ENCODE peak calls at places on chromosomes 6 and 20, in ten cellular contexts. P is activated B cell treated with CpG ODN at 0.5 μM for 24 hours; N is AG04449; Z is bronchial epithelial cell; E is fibroblast of the aortic adventitia; F is germinal center; B is NCI-H1092; L is HCT116; I is NCI-H524 treated with DMSO at 0.1 percent for 48 hours; S is activated effector memory CD4-positive, alpha-beta T cell treated with Interleukin-2 at 50 U/mL for 16 hours. D is an unnamed sample.

GRCh38 chr20:57209413-57209812 is 57.0 kb downstream of the BMP7 start:
- DNase-seq in S (no peak), B (no peak), E (no peak), Z (no peak), N (no peak), F (no peak), P (no peak), L (no peak), I (no peak), D (no peak)

GRCh38 chr20:59159091-59159821 is 4.4 kb upstream of the ZNF831 start:
- DNase-seq in F (no peak), N (no peak), E (no peak), P (no peak), I (no peak), S (peak), Z (no peak), B (no peak), L (no peak), D (no peak)

GRCh38 chr6:107046316-107046715 is 18.3 kb downstream of the MTRES1 start:
- DNase-seq in Z (no peak), N (no peak), S (no peak), P (no peak), I (no peak), L (no peak), E (no peak), F (no peak), B (peak), D (no peak)

GRCh38 chr6:88422831-88423230 is 256.7 kb upstream of the CNR1 start:
- DNase-seq in I (no peak), N (no peak), S (no peak), E (no peak), L (no peak), B (no peak), Z (no peak), F (no peak), P (no peak), D (no peak)

GRCh38 chr6:43088654-43089056 is 12.5 kb downstream of the PTK7 start:
- DNase-seq in I (no peak), E (no peak), Z (peak), F (no peak), N (no peak), L (no peak), P (no peak), B (no peak), S (no peak), D (no peak)

GRCh38 chr6:48086187-48086586 is 24.8 kb downstream of the PTCHD4 start:
- DNase-seq in F (no peak), N (no peak), E (no peak), B (no peak), S (no peak), Z (no peak), I (no peak), L (no peak), P (no peak), D (no peak)

GRCh38 chr6:27541212-27541931 is 68.5 kb upstream of the ZNF184 start:
- DNase-seq in L (peak), N (no peak), I (no peak), P (no peak), S (no peak), E (no peak), F (no peak), Z (peak), B (no peak), D (no peak)

GRCh38 chr6:137917518-137917917 is 50.5 kb downstream of the TNFAIP3 start:
- DNase-seq in Z (no peak), B (no peak), E (no peak), L (no peak), S (no peak), F (no peak), I (no peak), P (no peak), N (no peak), D (no peak)

GRCh38 chr6:2157441-2158127 is 87.8 kb downstream of the GMDS start:
- DNase-seq in B (no peak), I (no peak), Z (peak), N (peak), L (peak), F (no peak), P (no peak), S (no peak), E (peak), D (peak)

GRCh38 chr20:25177890-25178321 is 17.6 kb upstream of the ENTPD6 start:
- DNase-seq in E (peak), B (no peak), F (no peak), P (no peak), I (no peak), L (no peak), S (no peak), N (no peak), Z (peak), D (no peak)

GRCh38 chr6:6758915-6759654 is 170.6 kb downstream of the LY86 start:
- DNase-seq in F (peak), B (peak), S (no peak), L (peak), P (peak), E (peak), Z (peak), N (no peak), I (peak), D (no peak)

GRCh38 chr6:35769211-35769610 is 7.2 kb upstream of the CLPSL2 start:
- DNase-seq in L (no peak), B (no peak), P (no peak), S (no peak), N (no peak), Z (no peak), E (no peak), I (no peak), F (no peak), D (no peak)

GRCh38 chr6:119742188-119742803 is 392.7 kb upstream of the MAN1A1 start:
- DNase-seq in P (peak), E (peak), I (peak), L (peak), S (peak), Z (peak), N (no peak), B (no peak), F (peak), D (peak)

GRCh38 chr6:52596371-52597028 is 19.6 kb upstream of the TRAM2 start:
- DNase-seq in E (peak), F (no peak), B (no peak), Z (peak), I (no peak), P (no peak), N (no peak), S (no peak), L (no peak), D (no peak)

GRCh38 chr6:35713006-35713405 is 23.8 kb upstream of the ARMC12 start:
- DNase-seq in Z (no peak), S (no peak), I (no peak), P (no peak), B (no peak), N (no peak), L (no peak), F (no peak), E (no peak), D (no peak)

GRCh38 chr6:107066697-107067659 is 39.0 kb downstream of the MTRES1 start:
- DNase-seq in N (no peak), S (no peak), L (no peak), P (no peak), F (no peak), B (no peak), E (peak), I (no peak), Z (no peak), D (no peak)

GRCh38 chr20:37823276-37823980 is 79.5 kb upstream of the VSTM2L start:
- DNase-seq in B (no peak), E (peak), P (no peak), N (peak), S (no peak), L (no peak), I (no peak), F (no peak), Z (peak), D (no peak)

GRCh38 chr6:170099387-170099786 is 191.5 kb downstream of the DLL1 start:
- DNase-seq in P (no peak), N (no peak), S (no peak), Z (no peak), F (no peak), B (no peak), I (no peak), L (no peak), E (no peak), D (no peak)

GRCh38 chr6:3406928-3407809 is 49.7 kb downstream of the SLC22A23 start:
- DNase-seq in F (no peak), B (no peak), E (no peak), N (no peak), I (no peak), Z (no peak), S (no peak), P (no peak), L (no peak), D (no peak)

GRCh38 chr6:3510178-3510577 is 53.3 kb upstream of the SLC22A23 start:
- DNase-seq in I (no peak), N (no peak), E (no peak), F (no peak), P (no peak), L (no peak), S (no peak), Z (no peak), B (no peak), D (no peak)

GRCh38 chr6:6772751-6773150 is 184.2 kb downstream of the LY86 start:
- DNase-seq in S (no peak), N (no peak), P (no peak), B (no peak), Z (no peak), L (no peak), I (no peak), F (no peak), E (no peak), D (no peak)

GRCh38 chr6:162964703-162965140 is 236.9 kb downstream of the PACRG start:
- DNase-seq in N (peak), E (peak), B (no peak), S (no peak), I (no peak), L (peak), F (no peak), P (no peak), Z (peak), D (no peak)

GRCh38 chr20:24692429-24693190 is 223.2 kb downstream of the SYNDIG1 start:
- DNase-seq in F (no peak), N (no peak), I (no peak), B (no peak), L (no peak), Z (no peak), P (no peak), E (no peak), S (no peak), D (no peak)

GRCh38 chr6:49558233-49558632 is 7.8 kb downstream of the C6orf141 start:
- DNase-seq in F (no peak), I (no peak), B (no peak), Z (no peak), N (no peak), E (no peak), P (no peak), L (no peak), S (no peak), D (no peak)

GRCh38 chr6:86780923-86781322 is 156.4 kb upstream of the HTR1E start:
- DNase-seq in P (no peak), E (no peak), L (no peak), F (no peak), Z (no peak), B (no peak), N (no peak), I (no peak), S (no peak), D (no peak)

GRCh38 chr20:2759143-2759542 is 41.3 kb downstream of the CPXM1 start:
- DNase-seq in L (no peak), Z (no peak), I (no peak), B (no peak), F (no peak), S (no peak), P (no peak), N (no peak), E (no peak), D (no peak)

GRCh38 chr6:134166529-134167221 is 114.3 kb upstream of the SLC2A12 start:
- DNase-seq in S (no peak), F (no peak), N (no peak), B (no peak), P (no peak), Z (no peak), I (no peak), L (no peak), E (peak), D (no peak)

D was measured in GM06990.